ENCODE peak calls at places on chromosome 20, in eight cellular contexts. Y, C, R, X, M, J, K and D are unnamed samples.

GRCh38 chr20:23294166-23294565 is 56.4 kb upstream of the NXT1 start:
- DNase-seq in K (no peak), M (no peak), J (no peak), Y (no peak), R (no peak), C (no peak), X (no peak), D (no peak)

GRCh38 chr20:62198496-62198895 is 15.7 kb downstream of the MTG2 start:
- DNase-seq in Y (no peak), R (no peak), M (no peak), X (no peak), C (no peak), J (no peak), K (no peak), D (no peak)

GRCh38 chr20:41001497-41001896 is 27.1 kb upstream of the TOP1 start:
- DNase-seq in R (no peak), X (no peak), C (no peak), K (no peak), J (no peak), M (peak; percentile 62), Y (no peak), D (no peak)

GRCh38 chr20:1326031-1326930 is 2.7 kb downstream of the SDCBP2 start:
- DNase-seq in M (no peak), K (no peak), J (no peak), X (no peak), R (no peak), C (no peak), Y (no peak), D (no peak)

GRCh38 chr20:63946986-63947637 is 9.1 kb downstream of the UCKL1 start:
- DNase-seq in X (peak; percentile 50), K (no peak), J (no peak), C (no peak), R (no peak), Y (no peak), M (no peak), D (no peak)

GRCh38 chr20:23566199-23566932 is 1.9 kb downstream of the CST9L start:
- DNase-seq in R (no peak), X (peak; percentile 44), J (no peak), Y (no peak), K (no peak), C (no peak), M (no peak), D (no peak)

GRCh38 chr20:59571591-59572314 is 32.6 kb upstream of the PHACTR3 start:
- DNase-seq in J (peak; percentile 53), X (peak; percentile 75), C (peak; percentile 56), K (no peak), R (peak; percentile 12), Y (peak; percentile 74), M (peak; percentile 46), D (peak; percentile 85)

GRCh38 chr20:56171087-56172012 is 77.2 kb upstream of the MC3R start:
- DNase-seq in X (no peak), R (peak; percentile 1), C (no peak), K (no peak), J (no peak), M (peak; percentile 32), Y (no peak), D (no peak)

GRCh38 chr20:58755751-58756524 is 63.3 kb downstream of the NPEPL1 start:
- DNase-seq in C (no peak), K (no peak), X (no peak), M (no peak), R (no peak), J (no peak), Y (no peak), D (no peak)

GRCh38 chr20:14921546-14921945 is 584.1 kb upstream of the FLRT3 start:
- DNase-seq in K (no peak), R (peak; percentile 85), M (peak; percentile 40), C (no peak), X (no peak), J (no peak), Y (no peak), D (no peak)